ENCODE peak calls at places on chromosomes 2 and 18, in four cellular contexts. V is left lung, G is AG09319, A is PC-9. R is an unnamed sample.

GRCh38 chr2:119282966-119283511 is 59.4 kb downstream of the STEAP3 start:
- DNase-seq in V (no peak), G (no peak), A (no peak), R (no peak)

GRCh38 chr2:62685986-62686625 is 19.4 kb upstream of the EHBP1 start:
- DNase-seq in V (no peak), G (no peak), A (no peak), R (no peak)

GRCh38 chr2:54666131-54666637 is 57.3 kb upstream of the EML6 start:
- DNase-seq in V (no peak), G (no peak), A (peak; percentile 13), R (no peak)

GRCh38 chr2:179273461-179273962 is 8.9 kb upstream of the SESTD1 start:
- DNase-seq in G (no peak), V (no peak), A (no peak), R (no peak)

GRCh38 chr2:226483745-226484619 is 315.6 kb downstream of the IRS1 start:
- DNase-seq in V (no peak), G (no peak), A (peak; percentile 50), R (no peak)

GRCh38 chr2:197241590-197241989 is 69.0 kb downstream of the ANKRD44 start:
- DNase-seq in V (no peak), A (no peak), G (no peak), R (no peak)

GRCh38 chr2:233643128-233643527 is 6.9 kb downstream of the UGT1A10 start:
- DNase-seq in G (no peak), V (no peak), A (peak; percentile 45), R (no peak)

GRCh38 chr2:20091305-20091991 is 40.0 kb upstream of the LAPTM4A start:
- DNase-seq in A (no peak), V (no peak), G (peak; percentile 83), R (no peak)

GRCh38 chr2:215884741-215885140 is 128.6 kb downstream of the MREG start:
- DNase-seq in V (no peak), G (no peak), A (no peak), R (no peak)

GRCh38 chr2:38317725-38318124 is 59.3 kb downstream of the ATL2 start:
- DNase-seq in V (no peak), G (no peak), A (no peak), R (no peak)

GRCh38 chr2:159272166-159272565 is 14.3 kb downstream of the WDSUB1 start:
- DNase-seq in G (no peak), V (no peak), A (no peak), R (no peak)

GRCh38 chr2:8456149-8457091 is 225.4 kb upstream of the ID2 start:
- DNase-seq in A (no peak), V (peak; percentile 75), G (no peak), R (no peak)

GRCh38 chr2:151775057-151775740 is 40.9 kb upstream of the NEB start:
- DNase-seq in V (no peak), G (no peak), A (no peak), R (no peak)

GRCh38 chr2:181586569-181587076 is 70.3 kb downstream of the CERKL start:
- DNase-seq in G (no peak), V (no peak), A (no peak), R (no peak)

GRCh38 chr2:13009027-13009426 is 292.3 kb downstream of the TRIB2 start:
- DNase-seq in A (no peak), V (no peak), G (no peak), R (no peak)

GRCh38 chr2:127423476-127423840 is 5.2 kb downstream of the PROC start:
- DNase-seq in G (no peak), V (no peak), A (peak; percentile 82), R (no peak)

GRCh38 chr2:175030380-175031271 is 25.4 kb upstream of the CHN1 start:
- DNase-seq in A (peak; percentile 46), V (no peak), G (no peak), R (no peak)

GRCh38 chr2:56263876-56264275 is 80.1 kb downstream of the CCDC85A start:
- DNase-seq in V (no peak), A (no peak), G (no peak), R (no peak)

GRCh38 chr2:75238670-75239330 is 39.5 kb upstream of the TACR1 start:
- DNase-seq in G (peak; percentile 54), V (no peak), A (no peak), R (no peak)

GRCh38 chr2:215764441-215765048 is 248.8 kb downstream of the MREG start:
- DNase-seq in V (no peak), A (no peak), G (no peak), R (peak; percentile 76)

GRCh38 chr2:64233396-64233922 is 89.2 kb upstream of the PELI1 start:
- DNase-seq in G (no peak), V (no peak), A (no peak), R (no peak)

GRCh38 chr2:136422512-136422911 is 304.6 kb upstream of the CXCR4 start:
- DNase-seq in A (no peak), V (no peak), G (no peak), R (no peak)

GRCh38 chr2:191870744-191871143 is 23.9 kb upstream of the CAVIN2 start:
- DNase-seq in A (no peak), G (no peak), V (no peak), R (no peak)

GRCh38 chr2:170145675-170146432 is 32.1 kb upstream of the MYO3B start:
- DNase-seq in A (no peak), V (no peak), G (no peak), R (no peak)
- TF ChIP-seq CTCF in A (no peak), V (no peak), G (no peak), R (no peak)

GRCh38 chr18:72530622-72531021 is 13.5 kb downstream of the CBLN2 start:
- DNase-seq in A (no peak), V (no peak), G (no peak), R (no peak)
- TF ChIP-seq CTCF in A (no peak), V (no peak), G (peak; percentile 29), R (no peak)

DNA sequence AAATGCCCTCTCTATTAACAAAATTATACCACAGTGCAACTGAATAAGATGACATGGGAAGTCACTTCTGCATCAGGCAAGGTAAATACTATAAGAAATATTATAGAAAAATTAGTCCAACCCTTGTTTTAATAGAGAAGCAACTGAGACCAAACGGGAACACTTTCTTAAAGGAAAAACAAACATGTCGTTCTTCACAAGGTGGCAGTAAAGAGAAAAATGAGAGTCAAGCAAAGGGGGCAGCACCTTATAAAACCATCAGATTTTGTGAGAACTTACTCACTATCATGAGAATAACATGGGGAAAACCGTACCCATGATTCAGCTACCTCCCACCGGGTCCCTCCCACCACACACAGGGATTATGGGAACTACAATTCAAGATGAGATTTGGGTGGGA is 481.7 kb upstream of the CRIM1 start:
- DNase-seq in A (no peak), V (no peak), G (no peak), R (no peak)
- TF ChIP-seq CTCF in A (peak; percentile 20), V (no peak), G (no peak), R (no peak)

GRCh38 chr2:9778471-9779402 is 64.5 kb upstream of the TAF1B start:
- DNase-seq in G (no peak), A (no peak), V (no peak), R (no peak)

GRCh38 chr2:9779572-9780264 is 63.6 kb upstream of the TAF1B start:
- DNase-seq in G (no peak), A (no peak), V (no peak), R (no peak)

GRCh38 chr2:9781252-9781651 is 62.0 kb upstream of the TAF1B start:
- DNase-seq in A (no peak), G (peak; percentile 81), V (no peak), R (no peak)

GRCh38 chr2:9780368-9781130 is 62.7 kb upstream of the TAF1B start:
- DNase-seq in A (no peak), V (no peak), G (no peak), R (no peak)

DNA sequence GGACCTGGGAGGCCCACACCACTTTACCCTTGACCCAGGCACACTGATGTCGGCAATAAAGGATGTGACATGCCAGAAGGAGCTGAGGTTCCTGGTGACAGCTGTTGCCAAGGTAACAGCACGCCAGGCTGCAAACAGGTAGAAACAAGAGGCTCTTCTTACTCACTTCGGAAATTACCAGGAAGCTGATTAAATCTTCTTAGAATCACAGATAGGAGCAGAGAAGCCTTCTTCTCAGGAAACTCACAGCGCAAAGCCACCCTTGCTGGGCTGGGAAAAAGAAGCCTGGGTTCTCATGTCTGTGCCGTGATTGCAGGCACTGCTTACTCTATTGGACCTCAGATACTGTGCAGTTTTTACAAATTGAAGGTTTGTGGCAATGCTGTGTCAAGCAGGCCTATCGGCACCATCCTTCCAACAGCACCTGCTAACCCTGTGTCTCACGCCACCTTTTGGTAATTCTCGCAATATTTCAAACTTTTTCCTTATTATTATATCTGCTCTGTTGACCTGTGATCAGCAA is 61.0 kb upstream of the TAF1B start:
- DNase-seq in V (no peak), G (no peak), A (peak; percentile 57), R (no peak)
- TF ChIP-seq CTCF in V (no peak), G (no peak), A (no peak), R (no peak)

DNA sequence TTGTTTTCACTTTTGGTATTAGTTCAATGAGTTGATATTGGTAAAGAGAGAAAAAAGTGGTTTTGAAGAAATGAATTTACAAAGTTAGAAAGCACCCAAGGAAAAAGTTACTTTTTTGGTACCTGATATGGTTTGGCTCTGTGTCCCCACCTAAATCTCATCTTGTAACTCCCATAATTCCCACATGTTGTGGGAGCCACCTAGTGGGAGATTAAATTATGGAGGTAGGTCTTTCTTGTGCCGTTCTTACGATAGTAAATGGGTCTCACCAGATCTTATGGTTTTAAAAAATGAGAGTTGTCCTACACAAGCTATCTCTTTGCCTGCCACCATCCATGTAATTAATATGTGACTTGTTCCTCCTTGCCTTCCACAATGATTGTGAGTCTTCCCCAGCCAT is 965.6 kb upstream of the NRXN1 start:
- DNase-seq in G (no peak), A (no peak), V (no peak), R (no peak)
- TF ChIP-seq CTCF in G (no peak), A (peak; percentile 28), V (no peak), R (no peak)

GRCh38 chr2:205686231-205687017 is 4.1 kb downstream of the NRP2 start:
- DNase-seq in A (no peak), G (no peak), V (no peak), R (no peak)
- TF ChIP-seq CTCF in A (no peak), G (no peak), V (no peak), R (no peak)

GRCh38 chr2:144468823-144469595 is 50.9 kb downstream of the ZEB2 start:
- DNase-seq in V (no peak), G (no peak), A (no peak), R (no peak)
- TF ChIP-seq CTCF in V (no peak), G (no peak), A (no peak), R (no peak)

GRCh38 chr2:26740890-26741302 is 23.2 kb upstream of the SLC35F6 start:
- DNase-seq in A (no peak), V (no peak), G (no peak), R (no peak)
- TF ChIP-seq CTCF in A (no peak), V (no peak), G (no peak), R (no peak)

GRCh38 chr2:239688098-239688497 is 287.3 kb upstream of the HDAC4 start:
- DNase-seq in A (no peak), G (no peak), V (no peak), R (no peak)
- TF ChIP-seq CTCF in A (peak; percentile 56), G (no peak), V (no peak), R (peak; percentile 23)

DNA sequence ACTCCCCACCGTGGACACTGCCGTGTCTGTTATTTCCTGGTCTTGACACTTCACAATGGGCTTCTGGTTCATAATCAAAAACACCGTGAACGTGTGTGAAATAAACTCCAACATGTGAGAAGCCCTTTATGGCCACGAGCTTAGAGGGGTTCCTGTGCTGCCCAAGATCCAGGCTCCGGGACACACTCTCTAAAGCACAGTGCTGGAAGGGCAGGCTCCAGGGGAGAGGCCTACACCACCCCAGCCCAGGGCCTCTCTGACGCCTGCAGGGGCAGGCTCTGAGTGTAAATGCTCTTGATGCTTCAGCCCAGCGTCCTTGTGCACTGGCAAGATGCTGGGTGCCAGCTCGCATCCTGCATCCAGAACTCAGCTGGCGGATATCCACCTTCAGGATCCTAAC is 13.7 kb downstream of the CHST10 start:
- DNase-seq in G (no peak), V (no peak), A (no peak), R (no peak)
- TF ChIP-seq CTCF in G (no peak), V (no peak), A (no peak), R (no peak)